ENCODE peak calls at places on chromosome 1, in four cellular contexts. One of them, this sample, is unnamed.

GRCh38 chr1:114024049-114024448 is 44.8 kb downstream of the OLFML3 start:
- DNase-seq in occipital lobe: no peak
- DNase-seq in islet precursor cell: no peak
- DNase-seq in activated T-helper 9 cell treated with anti-CD3 and anti-CD28 coated beads, Interleukin-2, amount 50 U/mL, for 16 hours: no peak
- DNase-seq in this sample: peak; percentile 74

GRCh38 chr1:228983231-228983660 is 248.0 kb downstream of the RHOU start:
- DNase-seq in occipital lobe: no peak
- DNase-seq in activated T-helper 9 cell treated with anti-CD3 and anti-CD28 coated beads, Interleukin-2, amount 50 U/mL, for 16 hours: no peak
- DNase-seq in islet precursor cell: peak; percentile 40
- DNase-seq in this sample: no peak

GRCh38 chr1:205013683-205014367 is 29.2 kb upstream of the CNTN2 start:
- DNase-seq in activated T-helper 9 cell treated with anti-CD3 and anti-CD28 coated beads, Interleukin-2, amount 50 U/mL, for 16 hours: no peak
- DNase-seq in islet precursor cell: no peak
- DNase-seq in occipital lobe: peak; percentile 8
- DNase-seq in this sample: peak; percentile 48

GRCh38 chr1:201044119-201044518 is 20.6 kb upstream of the KIF21B start:
- DNase-seq in islet precursor cell: no peak
- DNase-seq in occipital lobe: no peak
- DNase-seq in activated T-helper 9 cell treated with anti-CD3 and anti-CD28 coated beads, Interleukin-2, amount 50 U/mL, for 16 hours: no peak
- DNase-seq in this sample: no peak

GRCh38 chr1:86714561-86715244 is 10.3 kb downstream of the SH3GLB1 start:
- DNase-seq in islet precursor cell: no peak
- DNase-seq in occipital lobe: no peak
- DNase-seq in activated T-helper 9 cell treated with anti-CD3 and anti-CD28 coated beads, Interleukin-2, amount 50 U/mL, for 16 hours: no peak
- DNase-seq in this sample: no peak

GRCh38 chr1:43522776-43523480 is 7.8 kb upstream of the PTPRF start:
- DNase-seq in islet precursor cell: peak; percentile 88
- DNase-seq in occipital lobe: no peak
- DNase-seq in activated T-helper 9 cell treated with anti-CD3 and anti-CD28 coated beads, Interleukin-2, amount 50 U/mL, for 16 hours: no peak
- DNase-seq in this sample: no peak

GRCh38 chr1:7267493-7267892 is 482.2 kb downstream of the CAMTA1 start:
- DNase-seq in occipital lobe: no peak
- DNase-seq in islet precursor cell: peak; percentile 49
- DNase-seq in activated T-helper 9 cell treated with anti-CD3 and anti-CD28 coated beads, Interleukin-2, amount 50 U/mL, for 16 hours: no peak
- DNase-seq in this sample: no peak

GRCh38 chr1:183609313-183609712 is 19.1 kb upstream of the NCF2 start:
- DNase-seq in occipital lobe: peak; percentile 54
- DNase-seq in islet precursor cell: no peak
- DNase-seq in activated T-helper 9 cell treated with anti-CD3 and anti-CD28 coated beads, Interleukin-2, amount 50 U/mL, for 16 hours: no peak
- DNase-seq in this sample: no peak

GRCh38 chr1:214957330-214958137 is 125.0 kb upstream of the KCNK2 start:
- DNase-seq in occipital lobe: no peak
- DNase-seq in activated T-helper 9 cell treated with anti-CD3 and anti-CD28 coated beads, Interleukin-2, amount 50 U/mL, for 16 hours: no peak
- DNase-seq in islet precursor cell: no peak
- DNase-seq in this sample: no peak

GRCh38 chr1:25641329-25641725 is 24.7 kb downstream of the MAN1C1 start:
- DNase-seq in islet precursor cell: no peak
- DNase-seq in activated T-helper 9 cell treated with anti-CD3 and anti-CD28 coated beads, Interleukin-2, amount 50 U/mL, for 16 hours: no peak
- DNase-seq in occipital lobe: no peak
- DNase-seq in this sample: no peak

GRCh38 chr1:43776043-43776761 is 68.9 kb downstream of the ST3GAL3 start:
- DNase-seq in activated T-helper 9 cell treated with anti-CD3 and anti-CD28 coated beads, Interleukin-2, amount 50 U/mL, for 16 hours: no peak
- DNase-seq in islet precursor cell: no peak
- DNase-seq in occipital lobe: no peak
- DNase-seq in this sample: no peak

GRCh38 chr1:226658538-226659125 is 80.5 kb downstream of the ITPKB start:
- DNase-seq in islet precursor cell: no peak
- DNase-seq in occipital lobe: no peak
- DNase-seq in activated T-helper 9 cell treated with anti-CD3 and anti-CD28 coated beads, Interleukin-2, amount 50 U/mL, for 16 hours: no peak
- DNase-seq in this sample: no peak

GRCh38 chr1:172134087-172134731 is 286.3 kb upstream of the C1orf105 start:
- DNase-seq in islet precursor cell: no peak
- DNase-seq in occipital lobe: no peak
- DNase-seq in activated T-helper 9 cell treated with anti-CD3 and anti-CD28 coated beads, Interleukin-2, amount 50 U/mL, for 16 hours: no peak
- DNase-seq in this sample: no peak

GRCh38 chr1:204102029-204102611 is 29.2 kb downstream of the SOX13 start:
- DNase-seq in activated T-helper 9 cell treated with anti-CD3 and anti-CD28 coated beads, Interleukin-2, amount 50 U/mL, for 16 hours: no peak
- DNase-seq in islet precursor cell: no peak
- DNase-seq in occipital lobe: no peak
- DNase-seq in this sample: no peak

GRCh38 chr1:35298464-35298863 is 30.0 kb downstream of the ZMYM4 start:
- DNase-seq in islet precursor cell: peak; percentile 62
- DNase-seq in activated T-helper 9 cell treated with anti-CD3 and anti-CD28 coated beads, Interleukin-2, amount 50 U/mL, for 16 hours: no peak
- DNase-seq in occipital lobe: no peak
- DNase-seq in this sample: peak; percentile 41